ENCODE peak calls at places on chromosomes 1 and 21, in seven cellular contexts. E is WTC11, V is BE2C, L is cardiac fibroblast, J is nucleus accumbens, G is NCI-H345, K is GDM1. W is an unnamed sample.

GRCh38 chr1:99672500-99673213 is 26.7 kb downstream of the PALMD start:
- DNase-seq in E (no peak), G (no peak), K (no peak), L (peak; percentile 89), J (no peak), V (no peak), W (no peak)

GRCh38 chr1:99455760-99456159 is 190.2 kb upstream of the PALMD start:
- DNase-seq in L (no peak), V (no peak), E (no peak), K (no peak), G (no peak), J (no peak), W (no peak)

GRCh38 chr1:193190096-193190744 is 3.8 kb upstream of the B3GALT2 start:
- DNase-seq in V (no peak), G (no peak), L (peak; percentile 56), E (no peak), J (no peak), K (no peak), W (peak; percentile 12)

GRCh38 chr1:20632386-20632785 is 872 bp upstream of the PINK1 start:
- DNase-seq in K (no peak), J (no peak), L (no peak), G (no peak), V (no peak), E (no peak), W (no peak)

GRCh38 chr1:59759156-59759925 is 55.4 kb upstream of the HOOK1 start:
- DNase-seq in V (peak; percentile 57), K (peak; percentile 59), L (peak; percentile 93), E (peak; percentile 77), J (peak; percentile 71), G (peak; percentile 82), W (peak; percentile 98)

GRCh38 chr1:100448371-100448770 is 89.6 kb upstream of the GPR88 start:
- DNase-seq in E (no peak), K (no peak), G (peak; percentile 68), L (no peak), V (no peak), J (no peak), W (no peak)

GRCh38 chr1:234213576-234214128 is 159.6 kb upstream of the COA6 start:
- DNase-seq in G (no peak), V (no peak), J (no peak), E (no peak), K (no peak), L (no peak), W (no peak)

GRCh38 chr1:109818351-109819325 is 54.9 kb upstream of the EPS8L3 start:
- DNase-seq in E (no peak), L (peak; percentile 37), V (no peak), J (no peak), K (no peak), G (no peak), W (no peak)

GRCh38 chr1:30287976-30288375 is 435.4 kb downstream of the MATN1 start:
- DNase-seq in V (no peak), G (no peak), L (no peak), J (no peak), K (no peak), E (no peak), W (no peak)

GRCh38 chr1:53769780-53770179 is 30.8 kb upstream of the GLIS1 start:
- DNase-seq in G (no peak), V (no peak), K (no peak), L (peak; percentile 27), E (no peak), J (no peak), W (no peak)

GRCh38 chr21:28687571-28687970 is 305.1 kb downstream of the LTN1 start:
- DNase-seq in L (no peak), V (no peak), J (no peak), K (no peak), E (no peak), G (no peak), W (no peak)

GRCh38 chr1:111725192-111725591 is 14.0 kb downstream of the INKA2 start:
- DNase-seq in K (no peak), L (no peak), E (no peak), J (no peak), V (no peak), G (no peak), W (no peak)

GRCh38 chr1:241677171-241677570 is 25.1 kb downstream of the WDR64 start:
- DNase-seq in K (no peak), E (no peak), J (no peak), V (no peak), L (no peak), G (no peak), W (no peak)

GRCh38 chr1:180926164-180926981 is 13.7 kb downstream of the KIAA1614 start:
- DNase-seq in G (peak; percentile 66), E (no peak), K (peak; percentile 77), J (peak; percentile 64), L (peak; percentile 88), V (peak; percentile 96), W (no peak)

GRCh38 chr1:205680073-205680851 is at the start of gene SLC45A3:
- DNase-seq in E (peak; percentile 65), L (peak; percentile 33), J (peak; percentile 66), K (peak; percentile 27), G (peak; percentile 65), V (peak; percentile 41), W (peak; percentile 69)

GRCh38 chr1:112614460-112615065 is 4.4 kb downstream of the ST7L start:
- DNase-seq in V (peak; percentile 19), G (peak; percentile 3), K (no peak), J (no peak), E (no peak), L (peak; percentile 76), W (peak; percentile 18)

GRCh38 chr21:33985117-33986050 is 69.8 kb upstream of the ATP5PO start:
- DNase-seq in K (no peak), L (no peak), G (no peak), E (no peak), V (no peak), J (no peak), W (no peak)

GRCh38 chr1:56557746-56558145 is 21.6 kb downstream of the PLPP3 start:
- DNase-seq in E (no peak), K (no peak), L (no peak), G (no peak), V (no peak), J (peak; percentile 58), W (no peak)

GRCh38 chr1:116763116-116763786 is 9.0 kb downstream of the CD2 start:
- DNase-seq in V (no peak), K (no peak), G (no peak), E (no peak), J (no peak), L (peak; percentile 41), W (no peak)

GRCh38 chr1:51192213-51192843 is 43.7 kb upstream of the RNF11 start:
- DNase-seq in J (peak; percentile 41), L (peak; percentile 91), K (peak; percentile 52), E (peak; percentile 63), V (peak; percentile 49), G (peak; percentile 64), W (peak; percentile 52)

GRCh38 chr1:220775238-220775853 is 11.4 kb upstream of the MTARC1 start:
- DNase-seq in K (no peak), E (peak; percentile 72), J (no peak), V (peak; percentile 54), G (no peak), L (peak; percentile 42), W (peak; percentile 57)

GRCh38 chr1:56821462-56821797 is 2.2 kb upstream of the FYB2 start:
- DNase-seq in K (no peak), J (no peak), L (peak; percentile 39), V (no peak), E (no peak), G (peak; percentile 54), W (no peak)

GRCh38 chr1:47181955-47182680 is 7.7 kb downstream of the PDZK1IP1 start:
- DNase-seq in L (peak; percentile 58), K (no peak), G (no peak), J (no peak), V (no peak), E (no peak), W (no peak)

GRCh38 chr1:178328728-178329127 is 168.0 kb downstream of the CLEC20A start:
- DNase-seq in L (no peak), J (no peak), E (no peak), G (no peak), K (no peak), V (no peak), W (no peak)

GRCh38 chr1:156750191-156750931 is 1.1 kb downstream of the HDGF start:
- DNase-seq in K (no peak), G (no peak), J (no peak), V (no peak), E (no peak), L (peak; percentile 31), W (no peak)

GRCh38 chr1:232655041-232655745 is 25.3 kb upstream of the SIPA1L2 start:
- DNase-seq in K (peak; percentile 23), J (no peak), L (no peak), G (peak; percentile 6), V (no peak), E (no peak), W (no peak)

GRCh38 chr21:44618504-44618903 is 6.6 kb downstream of the KRTAP10-8 start:
- DNase-seq in G (no peak), V (no peak), K (peak; percentile 4), L (peak; percentile 4), J (no peak), E (peak; percentile 40), W (no peak)

GRCh38 chr1:168615965-168616364 is 39.6 kb downstream of the XCL1 start:
- DNase-seq in V (no peak), L (no peak), K (no peak), J (no peak), E (no peak), G (no peak), W (no peak)

GRCh38 chr1:205285391-205286101 is 36.0 kb downstream of the NUAK2 start:
- DNase-seq in E (no peak), G (no peak), K (no peak), L (no peak), V (no peak), J (no peak), W (no peak)

GRCh38 chr1:203368624-203369451 is 17.9 kb upstream of the FMOD start:
- DNase-seq in J (no peak), G (no peak), K (no peak), V (no peak), L (peak; percentile 95), E (no peak), W (no peak)

GRCh38 chr21:38756746-38757145 is 49.0 kb upstream of the ETS2 start:
- DNase-seq in E (no peak), G (no peak), K (no peak), V (no peak), J (no peak), L (peak; percentile 61), W (no peak)

GRCh38 chr1:115539736-115540135 is 102.0 kb upstream of the VANGL1 start:
- DNase-seq in L (peak; percentile 21), E (no peak), V (no peak), G (no peak), J (no peak), K (no peak), W (no peak)

GRCh38 chr1:77430966-77431735 is 149.3 kb downstream of the AK5 start:
- DNase-seq in V (no peak), G (no peak), K (no peak), L (peak; percentile 41), E (no peak), J (no peak), W (no peak)

GRCh38 chr21:44718571-44718970 is 7.2 kb upstream of the TSPEAR start:
- DNase-seq in K (no peak), G (no peak), E (peak; percentile 61), V (no peak), J (no peak), L (no peak), W (no peak)

GRCh38 chr1:203690730-203691129 is 64.1 kb downstream of the ATP2B4 start:
- DNase-seq in E (peak; percentile 29), J (no peak), G (no peak), V (no peak), K (no peak), L (no peak), W (no peak)

GRCh38 chr21:18228060-18228739 is 16.4 kb upstream of the CHODL start:
- DNase-seq in V (peak; percentile 60), E (no peak), G (no peak), K (no peak), J (no peak), L (no peak), W (no peak)

GRCh38 chr21:18041012-18041411 is 203.6 kb upstream of the CHODL start:
- DNase-seq in V (peak; percentile 60), G (peak; percentile 63), E (peak; percentile 15), J (no peak), L (peak; percentile 30), K (no peak), W (peak; percentile 38)

GRCh38 chr1:72062584-72062983 is 219.8 kb downstream of the NEGR1 start:
- DNase-seq in E (no peak), V (no peak), L (peak; percentile 15), J (no peak), G (no peak), K (no peak), W (no peak)